ENCODE peak calls at places on chromosomes 2 and 18, in eight cellular contexts. One of them, this sample, is unnamed.

GRCh38 chr2:24970483-24971299 is 1.1 kb downstream of the DNAJC27 start:
- DNase-seq in T-helper 17 cell: no peak
- DNase-seq in A172: peak; percentile 32
- DNase-seq in iPS DF 6.9: no peak
- DNase-seq in smooth muscle cell of the brain vasculature: peak; percentile 6
- DNase-seq in EH: peak; percentile 63
- DNase-seq in RPMI7951: peak; percentile 51
- DNase-seq in posterior cingulate gyrus: no peak
- DNase-seq in this sample: no peak

GRCh38 chr2:119179951-119180350 is 21.4 kb upstream of the C1QL2 start:
- DNase-seq in EH: no peak
- DNase-seq in smooth muscle cell of the brain vasculature: no peak
- DNase-seq in posterior cingulate gyrus: no peak
- DNase-seq in A172: peak; percentile 97
- DNase-seq in T-helper 17 cell: no peak
- DNase-seq in iPS DF 6.9: no peak
- DNase-seq in RPMI7951: peak; percentile 24
- DNase-seq in this sample: no peak

GRCh38 chr18:50715919-50716318 is 103.9 kb downstream of the MRO start:
- DNase-seq in posterior cingulate gyrus: no peak
- DNase-seq in RPMI7951: peak; percentile 22
- DNase-seq in A172: peak; percentile 2
- DNase-seq in EH: no peak
- DNase-seq in smooth muscle cell of the brain vasculature: no peak
- DNase-seq in T-helper 17 cell: no peak
- DNase-seq in iPS DF 6.9: no peak
- DNase-seq in this sample: no peak

GRCh38 chr2:38806001-38806400 is 28.0 kb downstream of the GEMIN6 start:
- DNase-seq in A172: no peak
- DNase-seq in iPS DF 6.9: no peak
- DNase-seq in T-helper 17 cell: no peak
- DNase-seq in smooth muscle cell of the brain vasculature: no peak
- DNase-seq in RPMI7951: no peak
- DNase-seq in posterior cingulate gyrus: no peak
- DNase-seq in EH: no peak
- DNase-seq in this sample: no peak

GRCh38 chr2:12931211-12931844 is 214.6 kb downstream of the TRIB2 start:
- DNase-seq in EH: peak; percentile 79
- DNase-seq in iPS DF 6.9: no peak
- DNase-seq in RPMI7951: peak; percentile 76
- DNase-seq in A172: peak; percentile 57
- DNase-seq in smooth muscle cell of the brain vasculature: no peak
- DNase-seq in posterior cingulate gyrus: no peak
- DNase-seq in T-helper 17 cell: no peak
- DNase-seq in this sample: no peak

GRCh38 chr2:57296795-57297517 is 749.6 kb upstream of the VRK2 start:
- DNase-seq in RPMI7951: no peak
- DNase-seq in posterior cingulate gyrus: no peak
- DNase-seq in T-helper 17 cell: no peak
- DNase-seq in smooth muscle cell of the brain vasculature: no peak
- DNase-seq in EH: peak; percentile 41
- DNase-seq in iPS DF 6.9: no peak
- DNase-seq in A172: peak; percentile 31
- DNase-seq in this sample: no peak

GRCh38 chr18:48037481-48038271 is 107.2 kb upstream of the SMAD2 start:
- DNase-seq in posterior cingulate gyrus: no peak
- DNase-seq in A172: no peak
- DNase-seq in RPMI7951: no peak
- DNase-seq in T-helper 17 cell: no peak
- DNase-seq in EH: no peak
- DNase-seq in smooth muscle cell of the brain vasculature: no peak
- DNase-seq in iPS DF 6.9: no peak
- DNase-seq in this sample: no peak

GRCh38 chr2:67649331-67650071 is 252.4 kb downstream of the ETAA1 start:
- DNase-seq in RPMI7951: peak; percentile 77
- DNase-seq in smooth muscle cell of the brain vasculature: no peak
- DNase-seq in iPS DF 6.9: no peak
- DNase-seq in posterior cingulate gyrus: no peak
- DNase-seq in T-helper 17 cell: no peak
- DNase-seq in A172: peak; percentile 15
- DNase-seq in EH: peak; percentile 69
- DNase-seq in this sample: no peak

GRCh38 chr2:30408961-30409387 is 38.1 kb upstream of the LCLAT1 start:
- DNase-seq in A172: peak; percentile 88
- DNase-seq in RPMI7951: no peak
- DNase-seq in T-helper 17 cell: no peak
- DNase-seq in EH: peak; percentile 87
- DNase-seq in iPS DF 6.9: no peak
- DNase-seq in smooth muscle cell of the brain vasculature: no peak
- DNase-seq in posterior cingulate gyrus: no peak
- DNase-seq in this sample: no peak

GRCh38 chr18:49447810-49448745 is 12.4 kb downstream of the DYM start:
- DNase-seq in RPMI7951: peak; percentile 68
- DNase-seq in posterior cingulate gyrus: no peak
- DNase-seq in EH: peak; percentile 74
- DNase-seq in T-helper 17 cell: peak; percentile 24
- DNase-seq in A172: peak; percentile 61
- DNase-seq in iPS DF 6.9: peak; percentile 91
- DNase-seq in smooth muscle cell of the brain vasculature: no peak
- DNase-seq in this sample: peak; percentile 68

GRCh38 chr2:8671802-8672201 is 10.1 kb upstream of the ID2 start:
- DNase-seq in RPMI7951: no peak
- DNase-seq in posterior cingulate gyrus: no peak
- DNase-seq in A172: no peak
- DNase-seq in T-helper 17 cell: no peak
- DNase-seq in iPS DF 6.9: no peak
- DNase-seq in EH: no peak
- DNase-seq in smooth muscle cell of the brain vasculature: no peak
- DNase-seq in this sample: no peak

GRCh38 chr2:113240915-113241911 is 37.5 kb downstream of the PAX8 start:
- DNase-seq in A172: peak; percentile 100
- DNase-seq in RPMI7951: peak; percentile 100
- DNase-seq in posterior cingulate gyrus: peak; percentile 45
- DNase-seq in iPS DF 6.9: no peak
- DNase-seq in T-helper 17 cell: no peak
- DNase-seq in EH: peak; percentile 99
- DNase-seq in smooth muscle cell of the brain vasculature: peak; percentile 93
- DNase-seq in this sample: peak; percentile 31

GRCh38 chr2:161946489-161947107 is 127.4 kb downstream of the DPP4 start:
- DNase-seq in T-helper 17 cell: no peak
- DNase-seq in iPS DF 6.9: no peak
- DNase-seq in posterior cingulate gyrus: no peak
- DNase-seq in EH: peak; percentile 30
- DNase-seq in A172: peak; percentile 43
- DNase-seq in RPMI7951: peak; percentile 33
- DNase-seq in smooth muscle cell of the brain vasculature: peak; percentile 7
- DNase-seq in this sample: no peak

GRCh38 chr18:24488824-24489493 is 28.5 kb downstream of the HRH4 start:
- DNase-seq in RPMI7951: peak; percentile 26
- DNase-seq in posterior cingulate gyrus: no peak
- DNase-seq in A172: peak; percentile 46
- DNase-seq in T-helper 17 cell: no peak
- DNase-seq in iPS DF 6.9: no peak
- DNase-seq in EH: peak; percentile 42
- DNase-seq in smooth muscle cell of the brain vasculature: no peak
- DNase-seq in this sample: peak; percentile 18

GRCh38 chr2:23457990-23458689 is 73.2 kb downstream of the KLHL29 start:
- DNase-seq in posterior cingulate gyrus: no peak
- DNase-seq in smooth muscle cell of the brain vasculature: no peak
- DNase-seq in iPS DF 6.9: no peak
- DNase-seq in RPMI7951: no peak
- DNase-seq in EH: no peak
- DNase-seq in T-helper 17 cell: no peak
- DNase-seq in A172: no peak
- DNase-seq in this sample: no peak

GRCh38 chr18:73520229-73520628 is 627.4 kb downstream of the FBXO15 start:
- DNase-seq in iPS DF 6.9: peak; percentile 39
- DNase-seq in T-helper 17 cell: no peak
- DNase-seq in RPMI7951: no peak
- DNase-seq in smooth muscle cell of the brain vasculature: no peak
- DNase-seq in EH: no peak
- DNase-seq in posterior cingulate gyrus: no peak
- DNase-seq in A172: no peak
- DNase-seq in this sample: no peak

GRCh38 chr2:111659361-111660281 is 224.4 kb downstream of the ANAPC1 start:
- DNase-seq in smooth muscle cell of the brain vasculature: no peak
- DNase-seq in posterior cingulate gyrus: no peak
- DNase-seq in EH: peak; percentile 90
- DNase-seq in RPMI7951: peak; percentile 84
- DNase-seq in iPS DF 6.9: peak; percentile 16
- DNase-seq in T-helper 17 cell: no peak
- DNase-seq in A172: peak; percentile 92
- DNase-seq in this sample: no peak

GRCh38 chr18:36620801-36621200 is 208.0 kb downstream of the TPGS2 start:
- DNase-seq in posterior cingulate gyrus: no peak
- DNase-seq in T-helper 17 cell: no peak
- DNase-seq in A172: no peak
- DNase-seq in EH: peak; percentile 64
- DNase-seq in RPMI7951: peak; percentile 35
- DNase-seq in iPS DF 6.9: no peak
- DNase-seq in smooth muscle cell of the brain vasculature: no peak
- DNase-seq in this sample: no peak

GRCh38 chr2:100977511-100977910 is 24.6 kb upstream of the RPL31 start:
- DNase-seq in RPMI7951: no peak
- DNase-seq in T-helper 17 cell: no peak
- DNase-seq in EH: no peak
- DNase-seq in smooth muscle cell of the brain vasculature: no peak
- DNase-seq in A172: no peak
- DNase-seq in posterior cingulate gyrus: no peak
- DNase-seq in iPS DF 6.9: no peak
- DNase-seq in this sample: no peak

GRCh38 chr2:133346654-133347053 is 221.6 kb downstream of the NCKAP5 start:
- DNase-seq in A172: no peak
- DNase-seq in posterior cingulate gyrus: no peak
- DNase-seq in RPMI7951: peak; percentile 4
- DNase-seq in EH: peak; percentile 84
- DNase-seq in T-helper 17 cell: no peak
- DNase-seq in iPS DF 6.9: no peak
- DNase-seq in smooth muscle cell of the brain vasculature: no peak
- DNase-seq in this sample: no peak

GRCh38 chr2:45119038-45119437 is 109.8 kb upstream of the SIX2 start:
- DNase-seq in RPMI7951: peak; percentile 51
- DNase-seq in T-helper 17 cell: no peak
- DNase-seq in iPS DF 6.9: no peak
- DNase-seq in A172: peak; percentile 59
- DNase-seq in smooth muscle cell of the brain vasculature: no peak
- DNase-seq in EH: peak; percentile 65
- DNase-seq in posterior cingulate gyrus: no peak
- DNase-seq in this sample: no peak

GRCh38 chr2:69950241-69950640 is 11.2 kb downstream of the ASPRV1 start:
- DNase-seq in EH: peak; percentile 11
- DNase-seq in T-helper 17 cell: no peak
- DNase-seq in RPMI7951: no peak
- DNase-seq in iPS DF 6.9: no peak
- DNase-seq in A172: no peak
- DNase-seq in posterior cingulate gyrus: no peak
- DNase-seq in smooth muscle cell of the brain vasculature: no peak
- DNase-seq in this sample: no peak

GRCh38 chr2:236633764-236634163 is 64.1 kb downstream of the ACKR3 start:
- DNase-seq in iPS DF 6.9: no peak
- DNase-seq in smooth muscle cell of the brain vasculature: no peak
- DNase-seq in posterior cingulate gyrus: no peak
- DNase-seq in T-helper 17 cell: no peak
- DNase-seq in A172: no peak
- DNase-seq in RPMI7951: no peak
- DNase-seq in EH: no peak
- DNase-seq in this sample: no peak

GRCh38 chr2:88585969-88586368 is 41.3 kb downstream of the EIF2AK3 start:
- DNase-seq in A172: no peak
- DNase-seq in T-helper 17 cell: no peak
- DNase-seq in RPMI7951: no peak
- DNase-seq in smooth muscle cell of the brain vasculature: no peak
- DNase-seq in iPS DF 6.9: no peak
- DNase-seq in EH: no peak
- DNase-seq in posterior cingulate gyrus: no peak
- DNase-seq in this sample: no peak

GRCh38 chr2:219689676-219690628 is 62.5 kb downstream of the SLC4A3 start:
- DNase-seq in RPMI7951: peak; percentile 69
- DNase-seq in T-helper 17 cell: no peak
- DNase-seq in A172: peak; percentile 67
- DNase-seq in smooth muscle cell of the brain vasculature: peak; percentile 37
- DNase-seq in EH: peak; percentile 74
- DNase-seq in posterior cingulate gyrus: no peak
- DNase-seq in iPS DF 6.9: no peak
- DNase-seq in this sample: peak; percentile 7

GRCh38 chr2:185374878-185375277 is 363.7 kb upstream of the FSIP2 start:
- DNase-seq in T-helper 17 cell: no peak
- DNase-seq in posterior cingulate gyrus: no peak
- DNase-seq in EH: no peak
- DNase-seq in smooth muscle cell of the brain vasculature: no peak
- DNase-seq in RPMI7951: no peak
- DNase-seq in A172: no peak
- DNase-seq in iPS DF 6.9: no peak
- DNase-seq in this sample: no peak

GRCh38 chr2:180657054-180657453 is 323.4 kb upstream of the UBE2E3 start:
- DNase-seq in RPMI7951: peak; percentile 67
- DNase-seq in A172: peak; percentile 90
- DNase-seq in iPS DF 6.9: no peak
- DNase-seq in T-helper 17 cell: no peak
- DNase-seq in posterior cingulate gyrus: no peak
- DNase-seq in EH: peak; percentile 73
- DNase-seq in smooth muscle cell of the brain vasculature: no peak
- DNase-seq in this sample: no peak

GRCh38 chr18:2082676-2083075 is 488.6 kb downstream of the METTL4 start:
- DNase-seq in T-helper 17 cell: no peak
- DNase-seq in smooth muscle cell of the brain vasculature: no peak
- DNase-seq in RPMI7951: no peak
- DNase-seq in A172: no peak
- DNase-seq in EH: no peak
- DNase-seq in posterior cingulate gyrus: no peak
- DNase-seq in iPS DF 6.9: no peak
- DNase-seq in this sample: no peak

GRCh38 chr2:173644146-173644545 is 289.5 kb downstream of the CDCA7 start:
- DNase-seq in A172: peak; percentile 71
- DNase-seq in smooth muscle cell of the brain vasculature: peak; percentile 83
- DNase-seq in posterior cingulate gyrus: no peak
- DNase-seq in T-helper 17 cell: no peak
- DNase-seq in iPS DF 6.9: no peak
- DNase-seq in EH: peak; percentile 78
- DNase-seq in RPMI7951: peak; percentile 59
- DNase-seq in this sample: no peak

GRCh38 chr2:11855120-11855760 is 108.8 kb downstream of the LPIN1 start:
- DNase-seq in A172: no peak
- DNase-seq in EH: no peak
- DNase-seq in posterior cingulate gyrus: no peak
- DNase-seq in iPS DF 6.9: no peak
- DNase-seq in T-helper 17 cell: no peak
- DNase-seq in smooth muscle cell of the brain vasculature: no peak
- DNase-seq in RPMI7951: no peak
- DNase-seq in this sample: no peak

GRCh38 chr2:196166876-196167275 is 4.5 kb downstream of the STK17B start:
- DNase-seq in A172: peak; percentile 41
- DNase-seq in iPS DF 6.9: no peak
- DNase-seq in smooth muscle cell of the brain vasculature: no peak
- DNase-seq in T-helper 17 cell: no peak
- DNase-seq in RPMI7951: peak; percentile 63
- DNase-seq in posterior cingulate gyrus: no peak
- DNase-seq in EH: peak; percentile 86
- DNase-seq in this sample: peak; percentile 71

GRCh38 chr18:26307161-26307773 is 81.0 kb downstream of the TAF4B start:
- DNase-seq in RPMI7951: peak; percentile 51
- DNase-seq in A172: peak; percentile 59
- DNase-seq in iPS DF 6.9: no peak
- DNase-seq in T-helper 17 cell: no peak
- DNase-seq in EH: peak; percentile 59
- DNase-seq in posterior cingulate gyrus: no peak
- DNase-seq in smooth muscle cell of the brain vasculature: peak; percentile 24
- DNase-seq in this sample: peak; percentile 6

GRCh38 chr2:228613133-228613532 is 431.6 kb upstream of the SPHKAP start:
- DNase-seq in iPS DF 6.9: no peak
- DNase-seq in smooth muscle cell of the brain vasculature: peak; percentile 15
- DNase-seq in EH: peak; percentile 93
- DNase-seq in RPMI7951: peak; percentile 78
- DNase-seq in posterior cingulate gyrus: no peak
- DNase-seq in T-helper 17 cell: no peak
- DNase-seq in A172: peak; percentile 84
- DNase-seq in this sample: no peak

GRCh38 chr2:128746356-128746755 is 427.7 kb upstream of the HS6ST1 start:
- DNase-seq in posterior cingulate gyrus: no peak
- DNase-seq in iPS DF 6.9: no peak
- DNase-seq in smooth muscle cell of the brain vasculature: no peak
- DNase-seq in EH: peak; percentile 77
- DNase-seq in RPMI7951: peak; percentile 48
- DNase-seq in A172: no peak
- DNase-seq in T-helper 17 cell: no peak
- DNase-seq in this sample: no peak

This sample was measured in GDM1.